ENCODE peak calls at places on chromosomes 13 and 19, in ten cellular contexts. F is HFFc6, Z is fibroblast of lung, B is breast epithelium, U is spleen, D is cardiac fibroblast, C is RWPE1, Y is HFF-Myc, I is Calu3, O is neural crest cell. L is an unnamed sample.

GRCh38 chr19:4851551-4852290 is 15.7 kb downstream of the PLIN3 start:
- DNase-seq in C (peak; percentile 44), F (peak; percentile 34), Y (no peak), U (peak; percentile 90), D (peak; percentile 61), O (peak; percentile 89), I (peak; percentile 61), B (peak; percentile 72), Z (no peak), L (peak; percentile 82)

GRCh38 chr19:50568321-50569022 is at the start of gene LRRC4B:
- DNase-seq in C (no peak), F (no peak), O (peak; percentile 55), B (no peak), Y (no peak), I (no peak), D (peak; percentile 7), U (no peak), Z (no peak), L (no peak)

GRCh38 chr13:88074794-88075509 is 403.8 kb downstream of the SLITRK5 start:
- DNase-seq in D (no peak), B (no peak), U (no peak), Y (no peak), O (no peak), F (no peak), C (no peak), I (no peak), Z (no peak), L (no peak)

GRCh38 chr19:31270897-31271568 is 78.2 kb downstream of the TSHZ3 start:
- DNase-seq in B (no peak), D (peak; percentile 77), Z (peak; percentile 92), O (no peak), F (no peak), Y (no peak), I (no peak), U (peak; percentile 39), C (no peak), L (no peak)

GRCh38 chr19:18469245-18470107 is 31.5 kb upstream of the ISYNA1 start:
- DNase-seq in U (peak; percentile 89), F (peak; percentile 32), I (peak; percentile 65), Y (no peak), B (no peak), C (no peak), Z (peak; percentile 54), D (peak; percentile 81), O (peak; percentile 78), L (peak; percentile 68)

GRCh38 chr13:43286769-43287168 is 263.4 kb downstream of the DNAJC15 start:
- DNase-seq in O (no peak), F (no peak), B (no peak), D (no peak), C (no peak), I (no peak), U (no peak), Z (no peak), Y (no peak), L (no peak)

GRCh38 chr19:2867025-2867991 is at the start of gene ZNF556:
- DNase-seq in B (no peak), Z (no peak), Y (no peak), C (peak; percentile 62), O (no peak), I (no peak), F (no peak), U (no peak), D (no peak), L (peak; percentile 42)

GRCh38 chr13:86572115-86572514 is 772.9 kb upstream of the SLITRK6 start:
- DNase-seq in I (no peak), F (no peak), Y (no peak), Z (peak; percentile 70), B (no peak), O (no peak), U (no peak), C (peak; percentile 41), D (peak; percentile 13), L (no peak)

GRCh38 chr19:35766571-35767104 is 8.7 kb downstream of the PROSER3 start:
- DNase-seq in I (no peak), F (no peak), D (no peak), B (no peak), Y (no peak), O (no peak), U (no peak), Z (no peak), C (no peak), L (no peak)

GRCh38 chr13:48401480-48401879 is 11.4 kb downstream of the LPAR6 start:
- DNase-seq in D (no peak), F (no peak), I (no peak), O (no peak), Y (no peak), U (no peak), B (no peak), Z (no peak), C (no peak), L (no peak)

GRCh38 chr13:51221108-51221507 is 1.1 kb upstream of the FAM124A start:
- DNase-seq in O (no peak), I (no peak), U (no peak), F (no peak), D (no peak), Z (no peak), C (no peak), B (no peak), Y (no peak), L (no peak)

GRCh38 chr13:51223284-51224270 is 1.4 kb downstream of the FAM124A start:
- DNase-seq in D (no peak), U (no peak), F (no peak), C (no peak), Z (no peak), O (no peak), I (no peak), Y (no peak), B (no peak), L (no peak)

GRCh38 chr13:51222510-51223283 is 499 bp downstream of the FAM124A start:
- DNase-seq in Y (no peak), F (no peak), D (no peak), I (peak; percentile 1), Z (peak; percentile 7), C (no peak), U (no peak), B (no peak), O (peak; percentile 55), L (no peak)

GRCh38 chr13:51220706-51221105 is 1.5 kb upstream of the FAM124A start:
- DNase-seq in F (no peak), Z (peak; percentile 6), U (no peak), C (no peak), D (no peak), B (no peak), O (no peak), Y (no peak), I (no peak), L (no peak)

GRCh38 chr13:51221674-51222509 is at the start of gene FAM124A:
- DNase-seq in C (peak; percentile 22), F (no peak), B (no peak), U (peak; percentile 82), O (no peak), Z (peak; percentile 20), D (peak; percentile 48), I (peak; percentile 63), Y (no peak), L (peak; percentile 71)
- TF ChIP-seq CTCF in C (peak; percentile 83), F (peak; percentile 30), B (no peak), U (peak; percentile 27), O (peak; percentile 52), Z (no peak), D (no peak), I (no peak), Y (peak; percentile 1), L (peak; percentile 40)

DNA sequence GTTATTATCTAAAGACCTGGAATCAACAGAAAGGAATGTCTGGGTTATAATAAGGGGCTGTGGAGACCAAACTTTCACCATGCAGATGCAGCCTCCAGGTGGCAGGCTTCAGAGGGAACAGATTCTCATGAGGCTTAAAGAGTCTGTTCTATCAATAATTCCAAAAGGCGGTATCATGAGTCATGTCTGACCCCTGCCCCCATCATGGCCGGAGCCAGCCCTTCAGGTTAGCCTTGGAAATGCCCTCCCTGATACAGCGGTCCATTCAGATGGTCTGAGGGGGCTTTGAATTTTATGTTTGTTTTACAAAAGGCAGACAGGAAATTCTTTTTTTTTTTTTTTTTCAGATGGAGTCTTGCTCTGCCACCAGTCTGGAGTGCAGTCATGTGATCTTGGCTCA is 21.7 kb upstream of the LAMP1 start:
- DNase-seq in O (peak; percentile 25), F (peak; percentile 76), C (peak; percentile 51), B (no peak), I (peak; percentile 50), Y (peak; percentile 33), U (no peak), D (peak; percentile 66), Z (peak; percentile 64), L (peak; percentile 31)
- TF ChIP-seq CTCF in O (peak; percentile 69), F (peak; percentile 83), C (peak; percentile 47), B (no peak), I (peak; percentile 21), Y (peak; percentile 57), U (peak; percentile 59), D (peak; percentile 61), Z (peak; percentile 69), L (peak; percentile 46)

DNA sequence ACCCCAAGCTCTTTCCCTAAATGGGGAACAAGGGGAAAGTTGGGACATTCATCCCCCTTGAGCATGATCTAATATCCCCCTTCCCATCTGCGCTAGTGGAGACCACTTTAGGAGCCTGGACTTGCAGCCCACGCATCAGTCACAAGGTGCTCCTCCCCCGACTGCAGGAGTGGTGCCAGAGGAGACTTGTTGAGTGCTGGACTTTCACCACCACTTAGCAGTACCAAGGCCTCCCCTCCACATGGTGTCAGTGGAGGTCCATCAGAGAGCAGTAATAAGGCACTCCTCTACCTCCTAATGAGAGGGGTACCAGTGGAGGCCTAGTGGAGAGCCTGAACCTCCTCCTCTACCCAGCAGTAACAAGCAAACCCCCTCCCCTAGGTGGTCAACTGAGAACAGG is 22.5 kb downstream of the CAB39L start:
- DNase-seq in I (peak; percentile 7), F (no peak), D (peak; percentile 7), U (no peak), O (no peak), Z (no peak), C (no peak), Y (no peak), B (no peak), L (peak; percentile 12)
- TF ChIP-seq CTCF in I (no peak), F (peak; percentile 24), D (no peak), U (no peak), O (peak; percentile 25), Z (no peak), C (no peak), Y (peak; percentile 28), B (no peak), L (peak; percentile 57)

GRCh38 chr19:38773469-38774177 is at the start of gene LGALS7:
- DNase-seq in C (no peak), O (no peak), F (no peak), B (no peak), Z (no peak), I (no peak), U (no peak), D (no peak), Y (no peak), L (no peak)

GRCh38 chr19:38766276-38767047 is 6.9 kb downstream of the LGALS7 start:
- DNase-seq in O (no peak), U (peak; percentile 7), C (no peak), Z (no peak), I (no peak), Y (no peak), B (no peak), F (no peak), D (no peak), L (no peak)

GRCh38 chr19:38774181-38774950 is 1.0 kb upstream of the LGALS7 start:
- DNase-seq in Z (no peak), C (no peak), I (no peak), O (no peak), F (no peak), Y (no peak), U (no peak), D (no peak), B (no peak), L (no peak)

GRCh38 chr19:38765214-38765613 is 8.1 kb downstream of the LGALS7 start:
- DNase-seq in D (no peak), U (no peak), F (no peak), Z (no peak), O (no peak), Y (no peak), B (no peak), C (no peak), I (no peak), L (no peak)

GRCh38 chr19:38769635-38770211 is 3.6 kb downstream of the LGALS7 start:
- DNase-seq in Z (peak; percentile 53), F (peak; percentile 23), C (peak; percentile 44), I (no peak), B (peak; percentile 93), O (peak; percentile 81), D (peak; percentile 87), Y (no peak), U (peak; percentile 99), L (peak; percentile 88)
- TF ChIP-seq CTCF in Z (peak; percentile 55), F (peak; percentile 86), C (peak; percentile 77), I (no peak), B (peak; percentile 98), O (peak; percentile 80), D (peak; percentile 84), Y (peak; percentile 61), U (peak; percentile 98), L (peak; percentile 71)

L was measured in GM13977.